ENCODE peak calls at places on chromosomes 2 and 18, in ten cellular contexts. One of them, this sample, is unnamed.

GRCh38 chr2:161586517-161587167 is 37.6 kb upstream of the SLC4A10 start:
- DNase-seq in A549: peak; percentile 7
- DNase-seq in Peyer's patch: no peak
- DNase-seq in substantia nigra: no peak
- DNase-seq in Kasumi-1: peak; percentile 69
- DNase-seq in WTC11: no peak
- DNase-seq in right atrium auricular region: no peak
- DNase-seq in CD8-positive, alpha-beta memory T cell: peak; percentile 11
- DNase-seq in RPMI7951: peak; percentile 34
- DNase-seq in NCI-H1436: peak; percentile 10
- DNase-seq in this sample: no peak

GRCh38 chr2:171158790-171159325 is 1.8 kb downstream of the TLK1 start:
- DNase-seq in A549: peak; percentile 23
- DNase-seq in Peyer's patch: no peak
- DNase-seq in substantia nigra: no peak
- DNase-seq in Kasumi-1: peak; percentile 85
- DNase-seq in WTC11: no peak
- DNase-seq in right atrium auricular region: no peak
- DNase-seq in CD8-positive, alpha-beta memory T cell: no peak
- DNase-seq in RPMI7951: no peak
- DNase-seq in NCI-H1436: no peak
- DNase-seq in this sample: no peak

GRCh38 chr2:118122768-118123335 is 34.6 kb downstream of the INSIG2 start:
- DNase-seq in A549: peak; percentile 41
- DNase-seq in Peyer's patch: no peak
- DNase-seq in substantia nigra: no peak
- DNase-seq in Kasumi-1: peak; percentile 71
- DNase-seq in WTC11: no peak
- DNase-seq in right atrium auricular region: no peak
- DNase-seq in CD8-positive, alpha-beta memory T cell: no peak
- DNase-seq in RPMI7951: no peak
- DNase-seq in NCI-H1436: no peak
- DNase-seq in this sample: no peak

GRCh38 chr2:21427606-21428005 is 303.8 kb downstream of the TDRD15 start:
- DNase-seq in A549: no peak
- DNase-seq in Peyer's patch: no peak
- DNase-seq in substantia nigra: no peak
- DNase-seq in Kasumi-1: no peak
- DNase-seq in WTC11: no peak
- DNase-seq in right atrium auricular region: no peak
- DNase-seq in CD8-positive, alpha-beta memory T cell: no peak
- DNase-seq in RPMI7951: no peak
- DNase-seq in NCI-H1436: no peak
- DNase-seq in this sample: no peak

GRCh38 chr18:27808678-27809077 is 368.3 kb downstream of the CDH2 start:
- DNase-seq in A549: no peak
- DNase-seq in Peyer's patch: no peak
- DNase-seq in substantia nigra: no peak
- DNase-seq in Kasumi-1: peak; percentile 88
- DNase-seq in WTC11: no peak
- DNase-seq in right atrium auricular region: no peak
- DNase-seq in CD8-positive, alpha-beta memory T cell: no peak
- DNase-seq in RPMI7951: no peak
- DNase-seq in NCI-H1436: no peak
- DNase-seq in this sample: no peak

GRCh38 chr2:148552675-148553331 is 91.7 kb upstream of the EPC2 start:
- DNase-seq in A549: no peak
- DNase-seq in Peyer's patch: no peak
- DNase-seq in substantia nigra: no peak
- DNase-seq in Kasumi-1: peak; percentile 19
- DNase-seq in WTC11: no peak
- DNase-seq in right atrium auricular region: no peak
- DNase-seq in CD8-positive, alpha-beta memory T cell: peak; percentile 48
- DNase-seq in RPMI7951: peak; percentile 45
- DNase-seq in NCI-H1436: peak; percentile 31
- DNase-seq in this sample: no peak

GRCh38 chr18:12254820-12255511 is 805 bp downstream of the CIDEA start:
- DNase-seq in A549: no peak
- DNase-seq in Peyer's patch: no peak
- DNase-seq in substantia nigra: no peak
- DNase-seq in Kasumi-1: no peak
- DNase-seq in WTC11: peak; percentile 36
- DNase-seq in right atrium auricular region: no peak
- DNase-seq in CD8-positive, alpha-beta memory T cell: no peak
- DNase-seq in RPMI7951: no peak
- DNase-seq in NCI-H1436: no peak
- DNase-seq in this sample: no peak

GRCh38 chr2:123456416-123456815 is 568.7 kb upstream of the CNTNAP5 start:
- DNase-seq in A549: no peak
- DNase-seq in Peyer's patch: no peak
- DNase-seq in substantia nigra: no peak
- DNase-seq in Kasumi-1: no peak
- DNase-seq in WTC11: no peak
- DNase-seq in right atrium auricular region: no peak
- DNase-seq in CD8-positive, alpha-beta memory T cell: no peak
- DNase-seq in RPMI7951: no peak
- DNase-seq in NCI-H1436: no peak
- DNase-seq in this sample: no peak

GRCh38 chr2:101442042-101442666 is 32.8 kb downstream of the RFX8 start:
- DNase-seq in A549: no peak
- DNase-seq in Peyer's patch: no peak
- DNase-seq in substantia nigra: no peak
- DNase-seq in Kasumi-1: no peak
- DNase-seq in WTC11: no peak
- DNase-seq in right atrium auricular region: no peak
- DNase-seq in CD8-positive, alpha-beta memory T cell: no peak
- DNase-seq in RPMI7951: peak; percentile 89
- DNase-seq in NCI-H1436: no peak
- DNase-seq in this sample: no peak

GRCh38 chr18:13235326-13235937 is 16.9 kb downstream of the LDLRAD4 start:
- DNase-seq in A549: no peak
- DNase-seq in Peyer's patch: no peak
- DNase-seq in substantia nigra: no peak
- DNase-seq in Kasumi-1: no peak
- DNase-seq in WTC11: no peak
- DNase-seq in right atrium auricular region: peak; percentile 55
- DNase-seq in CD8-positive, alpha-beta memory T cell: no peak
- DNase-seq in RPMI7951: no peak
- DNase-seq in NCI-H1436: no peak
- DNase-seq in this sample: no peak

GRCh38 chr2:3662239-3662638 is 4.2 kb downstream of the ALLC start:
- DNase-seq in A549: no peak
- DNase-seq in Peyer's patch: peak; percentile 2
- DNase-seq in substantia nigra: no peak
- DNase-seq in Kasumi-1: no peak
- DNase-seq in WTC11: no peak
- DNase-seq in right atrium auricular region: no peak
- DNase-seq in CD8-positive, alpha-beta memory T cell: no peak
- DNase-seq in RPMI7951: peak; percentile 9
- DNase-seq in NCI-H1436: no peak
- DNase-seq in this sample: no peak

GRCh38 chr2:70523996-70524965 is 29.3 kb downstream of the TGFA start:
- DNase-seq in A549: peak; percentile 88
- DNase-seq in Peyer's patch: peak; percentile 75
- DNase-seq in substantia nigra: no peak
- DNase-seq in Kasumi-1: peak; percentile 73
- DNase-seq in WTC11: peak; percentile 50
- DNase-seq in right atrium auricular region: no peak
- DNase-seq in CD8-positive, alpha-beta memory T cell: peak; percentile 27
- DNase-seq in RPMI7951: peak; percentile 90
- DNase-seq in NCI-H1436: no peak
- DNase-seq in this sample: peak; percentile 67

GRCh38 chr2:205409403-205409802 is 272.9 kb upstream of the NRP2 start:
- DNase-seq in A549: no peak
- DNase-seq in Peyer's patch: no peak
- DNase-seq in substantia nigra: no peak
- DNase-seq in Kasumi-1: no peak
- DNase-seq in WTC11: no peak
- DNase-seq in right atrium auricular region: no peak
- DNase-seq in CD8-positive, alpha-beta memory T cell: no peak
- DNase-seq in RPMI7951: no peak
- DNase-seq in NCI-H1436: no peak
- DNase-seq in this sample: no peak

GRCh38 chr18:69518989-69519388 is 118.3 kb downstream of the DOK6 start:
- DNase-seq in A549: no peak
- DNase-seq in Peyer's patch: no peak
- DNase-seq in substantia nigra: no peak
- DNase-seq in Kasumi-1: no peak
- DNase-seq in WTC11: no peak
- DNase-seq in right atrium auricular region: no peak
- DNase-seq in CD8-positive, alpha-beta memory T cell: no peak
- DNase-seq in RPMI7951: no peak
- DNase-seq in NCI-H1436: no peak
- DNase-seq in this sample: no peak

GRCh38 chr2:9112079-9112721 is 94.4 kb upstream of the ASAP2 start:
- DNase-seq in A549: peak; percentile 54
- DNase-seq in Peyer's patch: no peak
- DNase-seq in substantia nigra: no peak
- DNase-seq in Kasumi-1: no peak
- DNase-seq in WTC11: no peak
- DNase-seq in right atrium auricular region: peak; percentile 70
- DNase-seq in CD8-positive, alpha-beta memory T cell: no peak
- DNase-seq in RPMI7951: peak; percentile 94
- DNase-seq in NCI-H1436: no peak
- DNase-seq in this sample: no peak

GRCh38 chr2:177072069-177072468 is 140.5 kb upstream of the HNRNPA3 start:
- DNase-seq in A549: no peak
- DNase-seq in Peyer's patch: no peak
- DNase-seq in substantia nigra: no peak
- DNase-seq in Kasumi-1: no peak
- DNase-seq in WTC11: no peak
- DNase-seq in right atrium auricular region: no peak
- DNase-seq in CD8-positive, alpha-beta memory T cell: no peak
- DNase-seq in RPMI7951: no peak
- DNase-seq in NCI-H1436: no peak
- DNase-seq in this sample: no peak

GRCh38 chr2:42862669-42863185 is 70.3 kb upstream of the HAAO start:
- DNase-seq in A549: no peak
- DNase-seq in Peyer's patch: no peak
- DNase-seq in substantia nigra: no peak
- DNase-seq in Kasumi-1: no peak
- DNase-seq in WTC11: no peak
- DNase-seq in right atrium auricular region: no peak
- DNase-seq in CD8-positive, alpha-beta memory T cell: no peak
- DNase-seq in RPMI7951: no peak
- DNase-seq in NCI-H1436: no peak
- DNase-seq in this sample: no peak

GRCh38 chr2:122531803-122532344 is 776.4 kb downstream of the TSN start:
- DNase-seq in A549: no peak
- DNase-seq in Peyer's patch: no peak
- DNase-seq in substantia nigra: no peak
- DNase-seq in Kasumi-1: no peak
- DNase-seq in WTC11: peak; percentile 92
- DNase-seq in right atrium auricular region: no peak
- DNase-seq in CD8-positive, alpha-beta memory T cell: no peak
- DNase-seq in RPMI7951: no peak
- DNase-seq in NCI-H1436: no peak
- DNase-seq in this sample: no peak

GRCh38 chr2:207746131-207746530 is 23.6 kb downstream of the FZD5 start:
- DNase-seq in A549: peak; percentile 41
- DNase-seq in Peyer's patch: no peak
- DNase-seq in substantia nigra: peak; percentile 27
- DNase-seq in Kasumi-1: peak; percentile 51
- DNase-seq in WTC11: peak; percentile 55
- DNase-seq in right atrium auricular region: no peak
- DNase-seq in CD8-positive, alpha-beta memory T cell: peak; percentile 26
- DNase-seq in RPMI7951: peak; percentile 65
- DNase-seq in NCI-H1436: peak; percentile 68
- DNase-seq in this sample: peak; percentile 50

GRCh38 chr18:47260138-47260923 is 8.9 kb upstream of the SKOR2 start:
- DNase-seq in A549: peak; percentile 28
- DNase-seq in Peyer's patch: no peak
- DNase-seq in substantia nigra: no peak
- DNase-seq in Kasumi-1: no peak
- DNase-seq in WTC11: peak; percentile 93
- DNase-seq in right atrium auricular region: no peak
- DNase-seq in CD8-positive, alpha-beta memory T cell: no peak
- DNase-seq in RPMI7951: peak; percentile 20
- DNase-seq in NCI-H1436: no peak
- DNase-seq in this sample: peak; percentile 62

GRCh38 chr2:209240204-209240603 is 183.6 kb upstream of the MAP2 start:
- DNase-seq in A549: no peak
- DNase-seq in Peyer's patch: no peak
- DNase-seq in substantia nigra: no peak
- DNase-seq in Kasumi-1: no peak
- DNase-seq in WTC11: no peak
- DNase-seq in right atrium auricular region: no peak
- DNase-seq in CD8-positive, alpha-beta memory T cell: no peak
- DNase-seq in RPMI7951: no peak
- DNase-seq in NCI-H1436: no peak
- DNase-seq in this sample: no peak

GRCh38 chr2:2769481-2770431 is 438.7 kb upstream of the MYT1L start:
- DNase-seq in A549: no peak
- DNase-seq in Peyer's patch: no peak
- DNase-seq in substantia nigra: no peak
- DNase-seq in Kasumi-1: no peak
- DNase-seq in WTC11: no peak
- DNase-seq in right atrium auricular region: peak; percentile 64
- DNase-seq in CD8-positive, alpha-beta memory T cell: no peak
- DNase-seq in RPMI7951: peak; percentile 9
- DNase-seq in NCI-H1436: no peak
- DNase-seq in this sample: peak; percentile 28

GRCh38 chr2:158539176-158539895 is 82.6 kb downstream of the PKP4 start:
- DNase-seq in A549: no peak
- DNase-seq in Peyer's patch: no peak
- DNase-seq in substantia nigra: no peak
- DNase-seq in Kasumi-1: no peak
- DNase-seq in WTC11: no peak
- DNase-seq in right atrium auricular region: no peak
- DNase-seq in CD8-positive, alpha-beta memory T cell: no peak
- DNase-seq in RPMI7951: peak; percentile 77
- DNase-seq in NCI-H1436: peak; percentile 21
- DNase-seq in this sample: peak; percentile 60